ENCODE peak calls at places on chromosome 19, in seven cellular contexts. N, S, M, U, J, D and W are unnamed samples.

GRCh38 chr19:16285769-16286564 is 38.7 kb upstream of the KLF2 start:
- DNase-seq in J (no peak), S (no peak), D (no peak), M (no peak), U (no peak), N (no peak), W (peak; percentile 55)

GRCh38 chr19:1066251-1066747 is 668 bp upstream of the ARHGAP45 start:
- DNase-seq in D (no peak), M (no peak), J (no peak), N (no peak), S (no peak), U (no peak), W (peak; percentile 44)

GRCh38 chr19:1364070-1364719 is 19.5 kb upstream of the NDUFS7 start:
- DNase-seq in S (no peak), D (no peak), M (no peak), J (no peak), N (no peak), U (no peak), W (no peak)

GRCh38 chr19:35995655-35995993 is 636 bp downstream of the SDHAF1 start:
- DNase-seq in S (peak; percentile 16), U (no peak), J (peak; percentile 6), M (no peak), D (no peak), N (no peak), W (peak; percentile 80)

GRCh38 chr19:35773020-35773809 is 2.1 kb upstream of the ARHGAP33 start:
- DNase-seq in J (no peak), U (no peak), M (no peak), D (no peak), S (no peak), N (no peak), W (no peak)

GRCh38 chr19:50174100-50174793 is 11.2 kb upstream of the IZUMO2 start:
- DNase-seq in N (no peak), D (no peak), M (no peak), S (no peak), U (no peak), J (no peak), W (no peak)

GRCh38 chr19:40616178-40616577 is 15.0 kb downstream of the LTBP4 start:
- DNase-seq in J (no peak), U (no peak), D (no peak), M (no peak), S (no peak), N (no peak), W (no peak)

GRCh38 chr19:42410371-42410770 is 16.8 kb downstream of the LIPE start:
- DNase-seq in N (no peak), U (no peak), J (no peak), D (no peak), S (no peak), M (no peak), W (no peak)

GRCh38 chr19:48419158-48419920 is 25.9 kb downstream of the GRIN2D start:
- DNase-seq in M (no peak), U (peak; percentile 32), S (peak; percentile 59), D (no peak), J (peak; percentile 75), N (no peak), W (peak; percentile 85)

GRCh38 chr19:56538761-56539263 is at the start of gene ZFP28:
- DNase-seq in D (no peak), J (no peak), S (peak; percentile 9), N (peak; percentile 10), U (no peak), M (peak; percentile 50), W (no peak)

GRCh38 chr19:1904385-1905070 is 671 bp upstream of the ADAT3 start:
- DNase-seq in U (no peak), S (peak; percentile 63), D (no peak), J (no peak), N (no peak), M (no peak), W (peak; percentile 84)